ENCODE peak calls at places on chromosomes 16 and 17, in five cellular contexts. O, Y, Q, D and A are unnamed samples.

GRCh38 chr16:47320546-47321315 is 140.1 kb downstream of the ITFG1 start:
- DNase-seq in D (no peak), Y (no peak), O (no peak), Q (no peak), A (no peak)

GRCh38 chr17:35073183-35073790 is 9.8 kb upstream of the RFFL start:
- DNase-seq in Q (no peak), D (no peak), Y (no peak), O (no peak), A (no peak)

GRCh38 chr17:64459284-64459747 is 10.4 kb downstream of the MILR1 start:
- DNase-seq in O (no peak), D (no peak), Y (no peak), Q (peak; percentile 43), A (no peak)

GRCh38 chr16:21554795-21555585 is 44.4 kb upstream of the METTL9 start:
- DNase-seq in D (peak; percentile 98), Y (peak; percentile 81), O (peak; percentile 89), Q (peak; percentile 84), A (peak; percentile 96)

GRCh38 chr17:8728991-8729390 is 15.6 kb downstream of the CCDC42 start:
- DNase-seq in O (no peak), Q (no peak), Y (no peak), D (no peak), A (no peak)

GRCh38 chr17:79617740-79618382 is 7.0 kb upstream of the RBFOX3 start:
- DNase-seq in Q (no peak), O (no peak), Y (no peak), D (peak; percentile 46), A (no peak)

GRCh38 chr17:29627951-29628350 is 5.2 kb upstream of the CORO6 start:
- DNase-seq in Q (no peak), Y (no peak), O (no peak), D (no peak), A (no peak)

GRCh38 chr16:53111078-53111776 is 56.4 kb downstream of the CHD9 start:
- DNase-seq in O (no peak), Q (no peak), Y (no peak), D (no peak), A (no peak)

GRCh38 chr16:67663151-67663876 is 2.6 kb downstream of the PARD6A start:
- DNase-seq in D (no peak), O (no peak), Y (no peak), Q (no peak), A (peak; percentile 71)

GRCh38 chr16:3623642-3624041 is 12.2 kb upstream of the SLX4 start:
- DNase-seq in Y (no peak), Q (no peak), D (no peak), O (no peak), A (no peak)

GRCh38 chr17:31674305-31674704 is 184.7 kb downstream of the COPRS start:
- DNase-seq in Y (no peak), D (no peak), Q (peak; percentile 80), O (no peak), A (no peak)

GRCh38 chr16:25258856-25259179 is 1.2 kb upstream of the ZKSCAN2 start:
- DNase-seq in O (no peak), D (no peak), Y (no peak), Q (no peak), A (no peak)

DNA sequence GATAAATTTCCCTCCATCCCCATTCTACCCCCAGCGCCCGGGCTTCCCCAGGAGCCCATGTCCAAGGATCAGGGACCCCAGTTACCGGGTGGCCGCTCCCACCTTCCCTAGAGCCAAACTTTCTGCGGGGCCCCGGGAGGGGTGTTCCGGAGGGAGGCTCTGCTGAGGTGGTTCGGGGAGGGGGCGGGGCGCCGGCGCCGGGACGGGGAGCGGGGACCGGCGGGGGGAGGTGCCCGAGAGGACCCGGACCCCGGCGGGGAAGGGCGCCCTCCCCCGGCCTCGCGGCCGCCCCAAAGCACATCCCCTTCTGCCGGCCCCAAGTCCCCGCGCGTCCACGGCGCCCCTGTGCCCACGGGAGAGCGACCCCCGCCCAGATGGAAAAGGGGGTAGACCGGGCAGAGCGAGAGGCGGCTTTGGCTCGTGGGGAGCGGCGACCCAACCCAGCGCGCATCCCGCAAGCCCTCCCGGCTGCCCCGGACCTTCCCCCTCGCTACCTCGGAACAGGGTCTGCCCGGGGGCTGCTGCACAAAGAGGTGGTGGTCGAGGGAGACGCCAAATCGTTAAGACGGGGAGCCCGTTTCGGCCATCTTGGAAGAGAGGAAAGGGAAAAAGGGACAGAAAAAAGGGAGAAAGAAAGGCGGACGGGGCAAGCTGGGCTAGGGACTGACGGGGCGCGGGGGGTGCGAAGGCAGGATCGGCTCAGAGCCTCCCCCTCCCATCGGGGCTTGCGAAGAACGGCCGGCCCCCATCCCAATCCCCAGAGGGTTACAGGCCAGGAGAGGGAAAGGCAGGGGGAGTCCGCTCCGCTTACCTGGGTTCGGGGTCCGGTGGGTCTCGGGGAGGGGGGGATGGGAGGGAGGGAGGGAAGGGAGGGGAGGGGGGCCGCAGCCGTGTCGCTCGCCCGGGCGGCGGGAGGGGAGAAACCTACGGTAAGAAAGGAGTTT is 479 bp downstream of the PCGF2 start:
- DNase-seq in D (no peak), O (no peak), Q (no peak), Y (peak; percentile 46), A (peak; percentile 55)
- TF ChIP-seq CTCF in D (peak; percentile 59), O (no peak), Q (no peak), Y (peak; percentile 15), A (no peak)

GRCh38 chr16:8936421-8936820 is 27.3 kb downstream of the USP7 start:
- DNase-seq in Y (peak; percentile 56), Q (peak; percentile 64), D (no peak), O (peak; percentile 66), A (peak; percentile 49)

GRCh38 chr16:8937803-8938202 is 25.9 kb downstream of the USP7 start:
- DNase-seq in D (no peak), Y (peak; percentile 43), O (no peak), Q (no peak), A (no peak)

GRCh38 chr16:8931864-8932263 is 31.8 kb downstream of the USP7 start:
- DNase-seq in Q (peak; percentile 56), O (peak; percentile 46), D (no peak), Y (peak; percentile 54), A (peak; percentile 65)

GRCh38 chr16:8934601-8935000 is 29.1 kb downstream of the USP7 start:
- DNase-seq in D (no peak), O (no peak), Q (no peak), Y (no peak), A (no peak)

DNA sequence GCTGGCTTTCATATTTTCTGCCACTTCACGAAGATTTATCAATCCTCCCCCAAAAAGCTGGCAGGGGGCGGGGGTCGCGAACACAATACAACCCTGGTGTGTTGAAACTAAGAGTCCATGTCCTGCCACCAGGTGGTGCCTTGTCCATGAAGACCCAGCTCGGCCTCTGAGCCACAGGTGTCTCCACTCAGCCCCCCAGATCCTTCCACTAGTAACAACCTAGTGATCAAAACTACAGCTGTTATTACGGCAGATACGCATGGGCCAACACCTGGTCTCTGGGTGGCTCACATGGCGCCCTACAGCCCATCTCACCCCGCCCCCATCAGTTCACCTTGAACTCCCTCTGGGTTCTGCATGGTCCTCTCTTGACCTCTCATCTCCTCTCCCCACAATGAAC is 27.7 kb downstream of the USP7 start:
- DNase-seq in D (no peak), Y (no peak), Q (peak; percentile 14), O (no peak), A (peak; percentile 35)
- TF ChIP-seq CTCF in D (no peak), Y (no peak), Q (no peak), O (no peak), A (peak; percentile 24)

DNA sequence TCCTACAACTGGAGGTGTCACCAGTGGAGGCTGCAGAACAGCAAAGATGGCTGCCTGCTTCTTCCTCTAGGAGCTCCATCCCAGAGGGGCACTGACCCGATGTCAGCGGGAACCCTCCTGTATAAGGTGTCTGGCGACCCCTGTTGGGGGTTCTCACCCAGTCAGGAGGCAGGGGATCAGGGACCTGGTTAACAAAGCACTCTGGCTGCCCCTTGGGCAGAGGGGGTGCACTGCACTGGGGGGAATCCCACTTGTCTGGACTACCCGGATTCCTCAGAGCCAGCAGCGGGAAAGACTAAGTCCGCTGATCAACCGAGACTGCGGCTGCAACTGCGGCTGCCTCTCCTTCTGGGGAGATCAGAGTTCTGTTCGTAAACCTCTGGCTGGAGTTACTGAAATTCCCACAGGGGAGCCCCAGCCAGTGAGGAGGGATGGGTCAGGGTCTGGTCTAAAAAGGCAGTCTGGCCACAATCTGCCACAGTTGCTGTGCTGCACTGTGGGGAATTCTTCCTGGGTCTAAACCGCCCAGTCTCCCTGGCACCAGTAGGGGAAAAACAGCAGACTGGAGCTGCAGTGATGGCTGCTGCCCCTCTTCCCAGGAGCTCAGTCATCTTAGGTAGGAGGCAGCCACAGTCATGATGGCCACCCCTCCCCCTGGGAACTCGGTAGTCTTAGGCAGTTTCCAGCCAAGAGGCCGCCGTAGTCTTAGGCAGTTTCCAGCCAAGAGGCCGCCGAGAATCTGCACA is 213.4 kb downstream of the CYB561 start:
- DNase-seq in O (no peak), Y (no peak), Q (no peak), D (no peak), A (no peak)
- TF ChIP-seq CTCF in O (no peak), Y (no peak), Q (no peak), D (no peak), A (no peak)

GRCh38 chr17:11238710-11239109 is 2.3 kb upstream of the SHISA6 start:
- DNase-seq in Q (no peak), O (no peak), Y (no peak), D (no peak), A (no peak)

GRCh38 chr17:11240041-11240801 is 792 bp upstream of the SHISA6 start:
- DNase-seq in O (no peak), Y (no peak), D (no peak), Q (no peak), A (no peak)

GRCh38 chr17:11239379-11239970 is 1.5 kb upstream of the SHISA6 start:
- DNase-seq in Q (no peak), D (no peak), Y (no peak), O (no peak), A (no peak)

GRCh38 chr17:11240841-11241610 is at the start of gene SHISA6:
- DNase-seq in Q (no peak), D (no peak), O (no peak), Y (no peak), A (no peak)

GRCh38 chr17:11241611-11242226 is 706 bp downstream of the SHISA6 start:
- DNase-seq in Q (no peak), D (no peak), Y (no peak), O (no peak), A (no peak)
- TF ChIP-seq CTCF in Q (no peak), D (no peak), Y (no peak), O (no peak), A (no peak)

DNA sequence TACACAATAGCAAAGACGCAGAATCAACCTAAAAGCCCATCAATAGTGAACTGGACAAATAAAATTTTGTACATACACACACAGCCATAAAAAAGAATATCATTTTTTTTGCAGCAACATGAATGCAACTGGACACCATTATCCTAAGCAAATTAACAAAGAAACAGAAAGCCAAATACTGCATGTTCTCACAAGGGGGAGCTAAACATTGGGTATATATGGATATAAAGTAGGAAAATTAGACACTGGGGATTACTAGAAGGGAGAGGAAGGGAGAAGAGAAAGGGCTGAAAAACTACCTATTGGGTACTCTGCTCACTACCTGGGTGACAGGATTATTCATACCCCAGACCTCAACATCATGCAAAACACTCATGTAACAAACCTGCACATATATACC is 28.2 kb downstream of the ADAMTS18 start:
- DNase-seq in Y (no peak), Q (peak; percentile 10), D (no peak), O (no peak), A (no peak)
- TF ChIP-seq CTCF in Y (no peak), Q (no peak), D (peak; percentile 29), O (no peak), A (no peak)

DNA sequence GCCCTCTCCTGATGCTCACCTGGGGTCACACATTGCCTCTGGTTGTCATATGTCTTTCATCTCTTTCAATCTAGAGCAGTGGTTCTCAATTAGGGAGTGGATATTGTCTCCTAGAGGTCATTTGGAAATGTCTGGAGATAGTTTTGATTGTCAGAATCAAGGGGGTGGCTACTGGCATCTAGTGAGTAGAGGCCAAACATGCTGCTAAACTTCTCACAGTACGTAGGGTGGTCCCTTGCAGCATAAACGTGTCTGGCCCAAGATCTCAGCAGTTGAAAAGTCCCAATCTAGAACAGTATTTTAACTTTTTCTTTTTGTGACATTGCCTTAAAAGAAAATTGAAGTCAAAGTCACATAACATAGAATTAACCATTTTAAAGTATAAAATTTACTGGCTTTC is 30.5 kb upstream of the SLC5A10 start:
- DNase-seq in D (no peak), Y (no peak), O (no peak), Q (no peak), A (no peak)
- TF ChIP-seq CTCF in D (no peak), Y (no peak), O (no peak), Q (no peak), A (no peak)